ENCODE peak calls at places on chromosomes 5 and 9, in seven cellular contexts. J is suprapubic skin, Z is A549, A is esophagus squamous epithelium, C is kidney, P is Peyer's patch, F is transverse colon. W is an unnamed sample. For H3K9me3, the result is how much of the 10 kb centered on the place peaks cover.

GRCh38 chr5:95815143-95815729 is 7.3 kb downstream of the GLRX start:
- DNase-seq in P (no peak), C (no peak), Z (no peak), J (no peak), A (no peak), F (no peak), W (no peak)

GRCh38 chr5:172868436-172868923 is 34.4 kb downstream of the ERGIC1 start:
- DNase-seq in F (no peak), Z (peak), P (no peak), J (no peak), A (no peak), C (no peak), W (no peak)

GRCh38 chr9:84788803-84789462 is 119.4 kb downstream of the NTRK2 start:
- DNase-seq in A (no peak), C (no peak), F (no peak), P (no peak), Z (no peak), J (no peak), W (peak)

GRCh38 chr9:79759460-79759859 is 187.7 kb downstream of the TLE4 start:
- DNase-seq in A (no peak), C (no peak), J (no peak), F (no peak), P (no peak), Z (no peak), W (no peak)

GRCh38 chr5:173953528-173954090 is 35.4 kb upstream of the C5orf47 start:
- DNase-seq in P (no peak), Z (no peak), C (no peak), F (no peak), J (no peak), A (no peak), W (no peak)

GRCh38 chr5:78405820-78406750 is 45.7 kb downstream of the SCAMP1 start:
- DNase-seq in P (no peak), C (no peak), F (no peak), Z (peak), A (no peak), J (no peak), W (no peak)

GRCh38 chr5:179599566-179599965 is 23.9 kb downstream of the HNRNPH1 start:
- DNase-seq in F (no peak), C (peak), A (no peak), P (no peak), J (peak), Z (no peak), W (no peak)

GRCh38 chr5:41903892-41904799 is at the start of gene RIMOC1:
- DNase-seq in C (peak), Z (peak), J (peak), A (peak), F (peak), P (peak), W (peak)

GRCh38 chr9:116992870-116993269 is 305.8 kb downstream of the TRIM32 start:
- DNase-seq in C (no peak), F (no peak), J (no peak), A (no peak), Z (no peak), P (no peak), W (no peak)

GRCh38 chr9:65410926-65411325 is 125.9 kb upstream of the FOXD4L5 start:
- DNase-seq in A (no peak), P (no peak), J (no peak), C (peak), F (no peak), Z (no peak), W (no peak)
- H3K9me3 ChIP-seq in A (under half), P (under half), J (under half), C (under half), F (under half), Z (under half), W (under half)

GRCh38 chr9:81108821-81109220 is 580.5 kb downstream of the TLE1 start:
- DNase-seq in A (no peak), P (no peak), J (no peak), C (no peak), Z (no peak), F (no peak), W (no peak)
- H3K27ac ChIP-seq in A (no peak), P (no peak), J (no peak), C (no peak), Z (no peak), F (no peak), W (no peak)

GRCh38 chr5:166262395-166262794 is 2029.0 kb upstream of the WWC1 start:
- DNase-seq in A (no peak), J (no peak), F (no peak), P (no peak), Z (no peak), C (no peak), W (no peak)
- H3K9me3 ChIP-seq in A (under half), J (under half), F (under half), P (under half), Z (under half), C (under half), W (under half)

DNA sequence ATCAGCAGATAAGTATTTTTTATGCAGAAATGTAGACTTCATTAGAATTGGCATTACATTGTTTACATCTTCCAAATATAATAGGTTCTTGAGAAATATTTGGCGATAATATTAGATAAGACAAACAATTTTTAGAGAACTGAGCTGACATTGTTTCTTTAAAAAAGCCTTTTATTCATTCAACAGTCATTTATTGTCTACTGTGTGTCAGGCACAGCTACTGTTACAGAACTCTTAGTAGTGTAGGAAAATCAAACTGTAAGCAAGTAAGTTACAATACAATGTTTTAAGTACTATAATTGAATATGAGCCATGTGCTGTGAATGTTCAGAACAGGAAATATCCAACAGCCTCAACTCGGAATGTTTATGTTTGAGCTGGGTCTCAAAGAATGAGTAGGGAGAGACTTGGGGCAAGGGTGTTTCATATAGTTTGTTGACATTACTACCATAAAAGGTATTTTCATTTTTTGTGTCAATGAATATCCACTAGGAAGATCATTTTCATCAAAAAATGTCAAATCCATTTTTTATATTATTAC is 114.0 kb downstream of the CDC42SE2 start:
- DNase-seq in J (no peak), P (no peak), C (no peak), F (no peak), A (no peak), Z (no peak), W (no peak)
- H3K27ac ChIP-seq in J (no peak), P (peak), C (peak), F (peak), A (peak), Z (peak), W (no peak)